ENCODE peak calls at places on chromosome X, in seven cellular contexts. One of them, this sample, is unnamed.

GRCh38 chrX:113551919-113552318 is 711.3 kb upstream of the AMOT start:
- DNase-seq in HEK293T: no peak
- DNase-seq in iris pigment epithelial cell: no peak
- DNase-seq in aorta: no peak
- DNase-seq in OCI-M1: no peak
- DNase-seq in hepatocyte: no peak
- DNase-seq in activated CD8-positive, alpha-beta memory T cell treated with anti-CD3 and anti-CD28 coated beads for 4 hours: no peak
- DNase-seq in this sample: no peak

GRCh38 chrX:103877571-103877970 is 45.5 kb upstream of the RAB9B start:
- DNase-seq in HEK293T: no peak
- DNase-seq in iris pigment epithelial cell: no peak
- DNase-seq in aorta: no peak
- DNase-seq in OCI-M1: no peak
- DNase-seq in hepatocyte: no peak
- DNase-seq in activated CD8-positive, alpha-beta memory T cell treated with anti-CD3 and anti-CD28 coated beads for 4 hours: no peak
- DNase-seq in this sample: no peak

GRCh38 chrX:46642145-46642544 is 68.6 kb downstream of the CHST7 start:
- DNase-seq in HEK293T: peak
- DNase-seq in iris pigment epithelial cell: no peak
- DNase-seq in aorta: no peak
- DNase-seq in OCI-M1: peak
- DNase-seq in hepatocyte: peak
- DNase-seq in activated CD8-positive, alpha-beta memory T cell treated with anti-CD3 and anti-CD28 coated beads for 4 hours: no peak
- DNase-seq in this sample: no peak

GRCh38 chrX:71671043-71671829 is 3.9 kb downstream of the LOC101059915 start:
- DNase-seq in HEK293T: no peak
- DNase-seq in iris pigment epithelial cell: no peak
- DNase-seq in aorta: no peak
- DNase-seq in OCI-M1: peak
- DNase-seq in hepatocyte: no peak
- DNase-seq in activated CD8-positive, alpha-beta memory T cell treated with anti-CD3 and anti-CD28 coated beads for 4 hours: peak
- DNase-seq in this sample: no peak

GRCh38 chrX:118353081-118353850 is 7.4 kb downstream of the WDR44 start:
- DNase-seq in HEK293T: no peak
- DNase-seq in iris pigment epithelial cell: peak
- DNase-seq in aorta: no peak
- DNase-seq in OCI-M1: peak
- DNase-seq in hepatocyte: no peak
- DNase-seq in activated CD8-positive, alpha-beta memory T cell treated with anti-CD3 and anti-CD28 coated beads for 4 hours: no peak
- DNase-seq in this sample: no peak

GRCh38 chrX:27889878-27890277 is 82.1 kb downstream of the MAGEB10 start:
- DNase-seq in HEK293T: no peak
- DNase-seq in iris pigment epithelial cell: peak
- DNase-seq in aorta: no peak
- DNase-seq in OCI-M1: peak
- DNase-seq in hepatocyte: no peak
- DNase-seq in activated CD8-positive, alpha-beta memory T cell treated with anti-CD3 and anti-CD28 coated beads for 4 hours: no peak
- DNase-seq in this sample: no peak

GRCh38 chrX:69152398-69152797 is 12.9 kb downstream of the PJA1 start:
- DNase-seq in HEK293T: no peak
- DNase-seq in iris pigment epithelial cell: peak
- DNase-seq in aorta: peak
- DNase-seq in OCI-M1: peak
- DNase-seq in hepatocyte: no peak
- DNase-seq in activated CD8-positive, alpha-beta memory T cell treated with anti-CD3 and anti-CD28 coated beads for 4 hours: no peak
- DNase-seq in this sample: no peak

GRCh38 chrX:40755291-40756249 is 20.2 kb upstream of the MED14 start:
- DNase-seq in HEK293T: no peak
- DNase-seq in iris pigment epithelial cell: no peak
- DNase-seq in aorta: peak
- DNase-seq in OCI-M1: no peak
- DNase-seq in hepatocyte: no peak
- DNase-seq in activated CD8-positive, alpha-beta memory T cell treated with anti-CD3 and anti-CD28 coated beads for 4 hours: no peak
- DNase-seq in this sample: no peak

GRCh38 chrX:49840679-49841078 is 11.6 kb downstream of the PAGE4 start:
- DNase-seq in HEK293T: peak
- DNase-seq in iris pigment epithelial cell: peak
- DNase-seq in aorta: no peak
- DNase-seq in OCI-M1: peak
- DNase-seq in hepatocyte: peak
- DNase-seq in activated CD8-positive, alpha-beta memory T cell treated with anti-CD3 and anti-CD28 coated beads for 4 hours: peak
- DNase-seq in this sample: peak

GRCh38 chrX:13087322-13088154 is 43.1 kb upstream of the FAM9C start:
- DNase-seq in HEK293T: no peak
- DNase-seq in iris pigment epithelial cell: peak
- DNase-seq in aorta: no peak
- DNase-seq in OCI-M1: peak
- DNase-seq in hepatocyte: no peak
- DNase-seq in activated CD8-positive, alpha-beta memory T cell treated with anti-CD3 and anti-CD28 coated beads for 4 hours: peak
- DNase-seq in this sample: peak

GRCh38 chrX:9907645-9908387 is 59.3 kb upstream of the CLDN34 start:
- DNase-seq in HEK293T: no peak
- DNase-seq in iris pigment epithelial cell: peak
- DNase-seq in aorta: no peak
- DNase-seq in OCI-M1: peak
- DNase-seq in hepatocyte: no peak
- DNase-seq in activated CD8-positive, alpha-beta memory T cell treated with anti-CD3 and anti-CD28 coated beads for 4 hours: no peak
- DNase-seq in this sample: no peak

GRCh38 chrX:19739683-19740082 is 147.7 kb downstream of the SH3KBP1 start:
- DNase-seq in HEK293T: peak
- DNase-seq in iris pigment epithelial cell: peak
- DNase-seq in aorta: peak
- DNase-seq in OCI-M1: peak
- DNase-seq in hepatocyte: peak
- DNase-seq in activated CD8-positive, alpha-beta memory T cell treated with anti-CD3 and anti-CD28 coated beads for 4 hours: no peak
- DNase-seq in this sample: no peak

This sample was measured in activated T-helper 1 cell treated with anti-CD3 and anti-CD28 coated beads, Interleukin-12 subunit alpha, Interleukin-12 subunit beta, Interleukin-2, Interleukin-4 antibody, amounts not matched to agents 30 ng/mL and 10 ng/mL and 1 ng/mL, durations not matched to agents 14 hours and 24 hours and 36 hours.